ENCODE peak calls at places on chromosomes 11 and 22, in eight cellular contexts. G, U, W, J, Z, O, N and D are unnamed samples.

GRCh38 chr22:43462701-43463100 is 50.9 kb downstream of the MPPED1 start:
- DNase-seq in U (no peak), Z (no peak), W (no peak), G (no peak), J (no peak), O (no peak), N (no peak), D (no peak)

GRCh38 chr11:1745701-1746320 is 4.6 kb downstream of the IFITM10 start:
- DNase-seq in W (no peak), G (no peak), U (no peak), O (no peak), N (peak), J (no peak), Z (no peak), D (no peak)

GRCh38 chr22:47168900-47169800 is 406.7 kb downstream of the TBC1D22A start:
- DNase-seq in J (no peak), O (peak), U (peak), Z (no peak), G (no peak), N (peak), W (no peak), D (no peak)

GRCh38 chr11:32420937-32421532 is 14.3 kb downstream of the WT1 start:
- DNase-seq in Z (peak), O (no peak), J (no peak), N (no peak), G (no peak), U (no peak), W (no peak), D (no peak)

GRCh38 chr11:127674754-127675153 is 674.2 kb upstream of the KIRREL3 start:
- DNase-seq in O (no peak), U (no peak), Z (no peak), J (no peak), N (no peak), G (no peak), W (no peak), D (no peak)

GRCh38 chr11:28838741-28839140 is 730.6 kb downstream of the METTL15 start:
- DNase-seq in Z (no peak), O (no peak), W (peak), J (no peak), N (no peak), U (no peak), G (no peak), D (no peak)

GRCh38 chr22:27775698-27776409 is 25.7 kb downstream of the MN1 start:
- DNase-seq in G (peak), O (no peak), W (no peak), J (peak), Z (no peak), U (peak), N (no peak), D (no peak)

GRCh38 chr22:35517769-35518530 is 22.7 kb upstream of the RASD2 start:
- DNase-seq in Z (no peak), U (no peak), O (no peak), J (no peak), W (no peak), N (no peak), G (no peak), D (no peak)

GRCh38 chr22:20990184-20991180 is 8.4 kb downstream of the LZTR1 start:
- DNase-seq in N (no peak), W (no peak), Z (no peak), G (no peak), O (no peak), J (no peak), U (no peak), D (no peak)

GRCh38 chr11:17601206-17602075 is 54.4 kb downstream of the OTOG start:
- DNase-seq in N (no peak), J (no peak), Z (no peak), O (no peak), U (peak), G (peak), W (no peak), D (no peak)

GRCh38 chr11:81647374-81647773 is 1086.3 kb downstream of the FAM181B start:
- DNase-seq in Z (no peak), W (no peak), O (no peak), U (no peak), J (no peak), G (no peak), N (no peak), D (no peak)

GRCh38 chr11:57387284-57388030 is 3.0 kb downstream of the PRG2 start:
- DNase-seq in G (no peak), W (no peak), N (no peak), Z (no peak), U (no peak), O (no peak), J (no peak), D (no peak)

GRCh38 chr11:65423516-65424199 is 1.1 kb downstream of the NEAT1 start:
- DNase-seq in Z (no peak), N (peak), W (peak), O (no peak), G (no peak), J (no peak), U (no peak), D (no peak)

GRCh38 chr11:27934830-27935145 is 173.2 kb downstream of the KIF18A start:
- DNase-seq in Z (no peak), G (no peak), U (no peak), W (peak), J (no peak), N (no peak), O (no peak), D (peak)

GRCh38 chr22:42188808-42189447 is 58.3 kb upstream of the CYP2D6 start:
- DNase-seq in J (no peak), G (no peak), N (no peak), U (no peak), W (peak), Z (no peak), O (no peak), D (peak)

GRCh38 chr22:19877626-19878339 is 23.1 kb upstream of the GNB1L start:
- DNase-seq in O (no peak), G (no peak), J (no peak), W (no peak), Z (no peak), N (no peak), U (peak), D (no peak)

GRCh38 chr22:25120093-25120561 is 79.5 kb upstream of the CRYBB3 start:
- DNase-seq in N (no peak), G (no peak), Z (no peak), W (no peak), U (peak), O (peak), J (no peak), D (no peak)

GRCh38 chr22:36201630-36202312 is at the start of gene APOL4:
- DNase-seq in G (no peak), J (no peak), W (peak), Z (no peak), N (peak), U (no peak), O (peak), D (no peak)

GRCh38 chr11:65226103-65226442 is 35.7 kb upstream of the POLA2 start:
- DNase-seq in Z (no peak), O (no peak), N (no peak), G (no peak), J (no peak), W (no peak), U (no peak), D (no peak)

GRCh38 chr22:38292694-38293093 is 19.9 kb upstream of the TMEM184B start:
- DNase-seq in U (no peak), J (no peak), O (no peak), N (no peak), W (no peak), G (no peak), Z (no peak), D (no peak)

GRCh38 chr11:10348650-10349280 is 43.9 kb downstream of the ADM start:
- DNase-seq in N (no peak), G (no peak), J (no peak), U (no peak), Z (no peak), O (no peak), W (peak), D (no peak)

DNA sequence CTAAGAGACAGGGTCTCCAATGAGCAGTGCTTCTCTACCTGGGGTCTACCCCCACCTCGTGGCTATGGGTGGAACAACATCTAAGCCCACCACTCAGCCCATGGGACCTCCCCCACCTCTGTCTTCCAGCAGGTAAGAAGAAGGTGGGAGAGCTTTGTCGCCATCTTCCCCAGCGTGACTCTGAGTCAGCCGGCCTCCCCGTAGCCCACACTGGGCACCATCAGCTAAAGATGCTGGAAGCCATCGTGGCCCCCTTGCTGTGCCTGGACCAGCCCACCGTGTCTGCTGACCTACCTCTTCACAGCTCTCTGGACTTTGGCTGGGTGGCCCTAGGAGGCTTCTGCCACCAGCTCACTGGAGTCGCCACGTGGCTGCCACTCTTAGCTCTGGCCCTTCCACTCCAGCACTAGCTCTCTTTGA is 954 bp downstream of the C11orf86 start:
- DNase-seq in O (no peak), W (peak), U (peak), N (no peak), G (peak), J (peak), Z (peak), D (no peak)
- TF ChIP-seq CTCF in O (no peak), W (peak), U (peak), N (peak), G (peak), J (peak), Z (peak), D (peak)

DNA sequence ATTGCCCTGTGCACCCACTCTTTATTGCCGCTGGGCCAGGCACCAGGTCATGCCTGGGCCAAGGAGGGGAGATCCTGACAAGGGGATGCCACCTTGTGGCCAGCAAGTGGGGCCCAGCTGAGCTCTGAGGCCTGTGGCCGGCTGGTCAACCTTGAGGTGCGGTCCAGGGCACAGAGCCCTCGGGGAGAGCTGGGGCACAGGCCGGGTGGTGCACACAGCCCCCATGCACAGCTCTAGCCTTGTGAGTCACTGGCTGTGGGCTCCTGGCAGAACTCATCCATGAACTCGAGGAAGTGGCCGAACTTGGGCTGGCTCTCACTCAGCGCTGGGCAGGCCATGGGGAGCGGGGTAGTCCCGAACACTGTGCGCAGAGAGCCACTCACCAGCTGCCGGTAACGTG is 94.3 kb downstream of the RNF169 start:
- DNase-seq in O (no peak), U (peak), W (no peak), J (no peak), G (no peak), N (no peak), Z (no peak), D (no peak)
- TF ChIP-seq CTCF in O (no peak), U (peak), W (no peak), J (no peak), G (no peak), N (no peak), Z (peak), D (no peak)

GRCh38 chr22:32583074-32583677 is 108.6 kb downstream of the FBXO7 start:
- DNase-seq in J (no peak), N (no peak), Z (no peak), U (no peak), O (no peak), W (no peak), G (no peak), D (no peak)
- TF ChIP-seq CTCF in J (no peak), N (no peak), Z (no peak), U (no peak), O (no peak), W (no peak), G (no peak), D (peak)

GRCh38 chr11:43708776-43709175 is 28.2 kb downstream of the HSD17B12 start:
- DNase-seq in Z (no peak), G (no peak), U (no peak), N (no peak), W (peak), J (no peak), O (no peak), D (no peak)
- TF ChIP-seq CTCF in Z (peak), G (peak), U (peak), N (peak), W (peak), J (peak), O (no peak), D (peak)

DNA sequence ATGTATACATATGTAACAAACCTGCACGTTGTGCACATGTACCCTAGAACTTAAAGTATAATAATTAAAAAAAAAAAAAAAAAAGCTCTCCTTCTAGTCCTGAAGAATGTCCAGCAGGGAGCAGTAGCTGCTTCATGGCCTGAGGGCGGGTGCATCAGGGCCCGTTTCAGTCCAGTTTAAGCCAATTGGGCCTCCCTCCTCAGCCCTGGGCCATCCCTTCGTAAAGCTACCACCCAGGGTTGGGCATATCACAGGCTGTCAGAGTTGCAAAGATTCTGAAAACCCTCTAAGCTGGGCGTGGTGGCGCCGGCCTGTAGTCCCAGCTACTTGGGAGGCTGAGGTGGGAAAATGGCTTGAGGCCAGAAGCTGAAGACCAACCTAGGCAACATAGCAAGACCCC is 5.4 kb downstream of the TMPRSS13 start:
- DNase-seq in W (no peak), O (no peak), J (no peak), G (no peak), U (no peak), Z (no peak), N (peak), D (no peak)
- TF ChIP-seq CTCF in W (no peak), O (no peak), J (no peak), G (no peak), U (no peak), Z (no peak), N (no peak), D (no peak)

GRCh38 chr11:35303596-35304392 is 115.6 kb downstream of the SLC1A2 start:
- DNase-seq in W (peak), N (peak), O (peak), G (no peak), U (no peak), Z (no peak), J (no peak), D (no peak)

GRCh38 chr11:35307221-35307621 is 112.1 kb downstream of the SLC1A2 start:
- DNase-seq in U (no peak), Z (no peak), O (no peak), N (no peak), W (peak), G (no peak), J (no peak), D (no peak)

GRCh38 chr11:35304393-35304790 is 115.0 kb downstream of the SLC1A2 start:
- DNase-seq in N (no peak), G (no peak), J (no peak), O (no peak), U (no peak), Z (peak), W (peak), D (no peak)

GRCh38 chr11:35304900-35305299 is 114.5 kb downstream of the SLC1A2 start:
- DNase-seq in J (no peak), O (no peak), W (no peak), N (no peak), G (no peak), Z (no peak), U (no peak), D (no peak)

DNA sequence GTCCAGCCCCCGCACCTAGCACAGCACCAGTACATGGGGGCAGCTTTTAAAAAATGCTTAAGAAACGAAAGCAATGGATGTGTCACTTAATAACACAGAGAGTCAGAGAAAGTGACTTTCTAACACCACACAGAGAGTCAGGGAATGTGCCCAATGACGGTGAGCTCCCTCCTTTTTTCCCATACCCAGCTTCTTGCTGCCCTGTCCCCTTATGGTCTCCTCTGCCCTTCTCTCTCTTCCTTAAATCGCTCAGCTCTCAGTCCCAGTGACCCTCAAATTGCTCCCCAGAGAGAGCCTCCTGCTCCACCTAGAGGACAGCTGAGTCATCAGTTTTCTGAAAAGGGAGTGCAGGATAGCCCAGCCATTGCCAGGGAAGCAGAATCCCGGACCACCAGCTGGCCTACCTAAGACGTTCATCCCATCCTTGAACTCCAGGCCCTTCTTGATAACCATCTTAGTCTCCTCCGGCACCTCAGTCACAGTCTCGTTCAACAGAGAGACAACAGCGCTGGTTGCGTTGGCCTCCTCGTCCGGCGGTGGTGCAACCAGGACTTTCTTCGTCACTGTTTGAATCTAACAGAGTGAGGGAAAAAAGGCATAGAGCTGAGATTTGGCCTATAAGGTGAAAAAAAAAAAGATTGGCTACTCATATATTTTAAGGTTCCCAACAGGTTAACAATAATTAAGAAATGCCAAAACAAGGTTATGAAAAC is 113.5 kb downstream of the SLC1A2 start:
- DNase-seq in J (peak), N (no peak), U (peak), Z (peak), W (peak), O (peak), G (peak), D (no peak)
- TF ChIP-seq CTCF in J (peak), N (peak), U (peak), Z (peak), W (peak), O (peak), G (peak), D (peak)

DNA sequence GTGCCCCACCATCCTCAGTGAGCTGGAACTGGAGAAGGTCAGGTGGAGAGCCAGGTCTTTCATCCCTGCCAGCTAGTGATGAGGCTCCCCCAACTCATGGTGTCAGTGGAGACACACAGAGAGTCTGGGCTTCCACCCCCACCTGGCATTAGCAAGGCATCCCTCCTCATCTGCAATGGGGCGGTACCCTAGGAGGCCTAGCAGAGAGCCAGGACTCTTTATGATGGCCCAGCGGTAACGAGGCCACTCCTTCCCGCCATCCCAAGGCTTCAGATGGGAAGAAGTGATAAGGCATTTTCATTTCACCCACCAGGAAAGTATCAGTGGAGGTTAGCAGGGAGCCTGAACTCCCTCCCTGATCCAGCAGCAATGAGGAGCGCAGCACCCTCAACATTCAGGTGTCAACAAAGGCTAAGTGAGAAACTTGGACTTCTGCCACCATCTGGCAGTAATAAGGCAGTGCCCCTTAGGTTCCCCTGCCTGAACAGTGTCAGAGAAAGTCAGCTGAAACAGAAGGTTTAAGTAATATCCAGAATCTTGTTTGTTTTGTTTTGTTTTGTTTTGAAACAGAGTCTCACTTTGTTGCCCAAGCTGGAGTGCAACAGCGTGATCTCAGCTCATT is 40.5 kb upstream of the FBLN1 start:
- DNase-seq in N (no peak), W (no peak), G (peak), O (no peak), Z (no peak), U (no peak), J (no peak), D (no peak)
- TF ChIP-seq CTCF in N (no peak), W (no peak), G (no peak), O (no peak), Z (peak), U (peak), J (peak), D (no peak)

GRCh38 chr11:61890536-61891330 is 612 bp downstream of the FADS3 start:
- DNase-seq in U (peak), J (no peak), Z (no peak), W (peak), O (peak), N (peak), G (peak), D (no peak)

GRCh38 chr11:61889831-61890230 is 1.5 kb downstream of the FADS3 start:
- DNase-seq in J (no peak), N (no peak), O (no peak), Z (no peak), U (no peak), G (no peak), W (no peak), D (no peak)

GRCh38 chr11:61893981-61894380 is 2.6 kb upstream of the FADS3 start:
- DNase-seq in J (no peak), U (no peak), G (no peak), O (no peak), Z (no peak), N (no peak), W (peak), D (no peak)

GRCh38 chr11:61891331-61892084 is at the start of gene FADS3:
- DNase-seq in O (peak), Z (peak), G (peak), U (peak), J (peak), W (peak), N (peak), D (no peak)

DNA sequence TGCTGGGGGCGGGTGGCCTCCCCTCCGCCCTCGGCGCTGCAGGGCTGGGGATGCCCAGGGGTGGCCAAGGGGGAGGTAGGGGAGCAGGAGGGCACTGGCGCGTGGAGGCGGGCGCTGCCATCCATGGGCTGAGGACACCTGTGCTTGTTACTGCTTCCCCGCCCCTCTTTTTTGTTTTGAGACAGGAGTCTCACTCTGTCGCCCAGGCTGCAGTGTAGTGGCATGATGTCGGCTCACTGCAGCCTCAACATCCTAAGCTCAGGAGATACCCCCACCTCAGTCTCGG is 683 bp upstream of the FADS3 start:
- DNase-seq in J (no peak), U (no peak), O (no peak), N (no peak), G (no peak), Z (no peak), W (no peak), D (no peak)
- TF ChIP-seq CTCF in J (no peak), U (no peak), O (no peak), N (no peak), G (peak), Z (peak), W (no peak), D (no peak)

DNA sequence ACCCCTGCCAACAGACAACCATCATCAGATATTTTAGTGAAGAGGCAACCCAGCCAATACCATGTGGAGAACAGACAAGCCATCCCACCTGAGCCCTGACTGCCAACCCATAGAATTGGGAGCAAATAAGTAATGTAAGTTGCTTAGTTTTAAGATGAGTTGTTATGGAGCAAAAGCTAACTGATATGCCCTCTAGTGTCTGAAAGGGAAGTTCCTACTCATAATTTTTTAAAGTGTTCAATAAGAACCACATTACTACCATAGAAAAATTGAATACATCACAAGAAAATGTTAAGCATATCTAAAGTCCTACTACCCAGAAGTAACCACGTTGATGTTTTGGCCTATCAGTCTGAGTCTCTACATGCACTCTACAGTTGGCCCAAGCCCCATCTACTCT is 50.8 kb upstream of the SLC36A4 start:
- DNase-seq in G (no peak), W (no peak), J (no peak), O (no peak), N (no peak), U (no peak), Z (no peak), D (no peak)
- TF ChIP-seq CTCF in G (peak), W (peak), J (peak), O (no peak), N (no peak), U (peak), Z (peak), D (no peak)